ENCODE peak calls at places on chromosomes 4 and X, in five cellular contexts. W is lower lobe of right lung, Q is dorsolateral prefrontal cortex, U is GM12865, V is uterus. E is an unnamed sample.

GRCh38 chr4:43112139-43112538 is 219.6 kb downstream of the GRXCR1 start:
- DNase-seq in Q (no peak), V (no peak), U (no peak), W (no peak), E (no peak)

GRCh38 chrX:43897290-43897689 is 15.0 kb upstream of the MAOB start:
- DNase-seq in Q (no peak), U (no peak), V (no peak), W (no peak), E (no peak)

GRCh38 chrX:114611018-114611619 is 27.2 kb downstream of the HTR2C start:
- DNase-seq in Q (peak), V (no peak), W (no peak), U (peak), E (peak)

GRCh38 chr4:98648602-98649001 is 9.8 kb downstream of the TSPAN5 start:
- DNase-seq in W (no peak), U (no peak), V (peak), Q (no peak), E (no peak)

GRCh38 chrX:18949902-18950301 is 34.0 kb downstream of the PHKA2 start:
- DNase-seq in U (no peak), W (no peak), V (no peak), Q (no peak), E (no peak)

GRCh38 chrX:13110427-13111324 is 66.3 kb upstream of the FAM9C start:
- DNase-seq in W (no peak), U (no peak), V (peak), Q (no peak), E (no peak)

GRCh38 chrX:131675596-131676194 is 131.8 kb downstream of the OR13H1 start:
- DNase-seq in W (no peak), Q (no peak), V (no peak), U (peak), E (peak)

GRCh38 chrX:111830561-111830960 is 45.4 kb upstream of the TRPC5OS start:
- DNase-seq in U (no peak), Q (no peak), V (no peak), W (no peak), E (no peak)

GRCh38 chrX:24117288-24117687 is 32.2 kb upstream of the ZFX start:
- DNase-seq in Q (peak), U (no peak), V (peak), W (no peak), E (no peak)

GRCh38 chr4:2937146-2937857 is 25.9 kb downstream of the NOP14 start:
- DNase-seq in W (peak), Q (no peak), U (peak), V (peak), E (peak)

GRCh38 chrX:122196338-122196737 is 987.7 kb upstream of the GRIA3 start:
- DNase-seq in U (no peak), Q (no peak), V (no peak), W (no peak), E (no peak)

GRCh38 chr4:83250666-83251065 is 33.9 kb downstream of the COQ2 start:
- DNase-seq in Q (no peak), V (no peak), W (no peak), U (no peak), E (no peak)

GRCh38 chrX:38313190-38313589 is 14.1 kb downstream of the RPGR start:
- DNase-seq in U (no peak), Q (no peak), W (no peak), V (no peak), E (no peak)

GRCh38 chrX:109695637-109696036 is 37.4 kb downstream of the ACSL4 start:
- DNase-seq in W (no peak), V (no peak), U (no peak), Q (no peak), E (no peak)

GRCh38 chrX:20481632-20482031 is 214.9 kb upstream of the RPS6KA3 start:
- DNase-seq in V (no peak), Q (no peak), U (no peak), W (no peak), E (no peak)

GRCh38 chrX:23434356-23434884 is 99.8 kb downstream of the PTCHD1 start:
- DNase-seq in V (peak), Q (peak), W (peak), U (no peak), E (no peak)

GRCh38 chr4:181498148-181498547 is 745.1 kb upstream of the TENM3 start:
- DNase-seq in U (no peak), W (no peak), V (no peak), Q (no peak), E (no peak)

GRCh38 chr4:84470204-84470785 is 28.8 kb downstream of the NKX6-1 start:
- DNase-seq in U (peak), Q (no peak), W (no peak), V (no peak), E (no peak)

DNA sequence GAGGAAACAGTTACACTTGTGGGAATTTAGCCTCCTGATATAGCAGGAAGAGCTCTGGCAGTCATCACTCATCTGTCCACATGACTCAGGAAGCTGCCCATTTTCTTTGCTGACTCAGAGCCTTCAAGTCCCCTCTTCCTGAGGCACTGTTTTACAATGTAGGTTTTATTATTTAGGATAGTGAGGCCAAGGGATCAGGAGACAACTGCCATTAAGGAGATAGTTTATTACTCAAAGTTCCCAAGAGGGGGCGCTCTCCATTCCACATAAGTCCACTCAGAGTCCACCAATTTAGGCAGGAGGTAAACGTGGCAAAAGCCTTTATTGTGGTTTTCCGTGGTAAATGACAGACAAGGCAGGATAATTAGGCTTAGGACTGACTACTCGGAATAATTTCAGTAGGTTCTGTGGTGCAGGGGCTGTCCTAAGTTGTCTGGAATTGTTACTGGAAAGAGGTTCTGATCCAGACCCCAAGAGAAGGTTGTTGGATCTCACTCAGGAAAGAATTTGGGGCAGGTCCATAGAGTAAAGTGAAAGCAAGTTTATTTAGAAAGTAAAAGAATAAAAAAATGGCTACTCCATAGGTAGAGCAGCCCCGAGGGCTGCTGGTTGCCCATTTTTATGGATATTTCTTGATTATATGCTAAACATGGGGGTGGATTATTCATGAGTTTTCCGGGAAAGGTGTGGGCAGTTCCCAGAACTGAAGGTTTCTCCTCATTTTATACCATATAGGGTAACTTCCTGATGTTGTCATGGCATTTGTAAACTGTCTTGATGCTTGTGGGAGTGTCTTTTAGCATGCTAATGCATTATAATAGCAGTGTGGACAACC is 96.0 kb upstream of the RAB40AL start:
- DNase-seq in U (peak), Q (no peak), W (no peak), V (no peak), E (no peak)
- TF ChIP-seq CTCF in U (no peak), Q (no peak), W (no peak), V (no peak), E (no peak)

GRCh38 chr4:24551492-24552330 is 32.6 kb downstream of the DHX15 start:
- DNase-seq in V (no peak), Q (no peak), W (no peak), U (no peak), E (no peak)
- TF ChIP-seq CTCF in V (peak), Q (peak), W (peak), U (no peak), E (no peak)

GRCh38 chr4:6343950-6344408 is 74.3 kb downstream of the WFS1 start:
- DNase-seq in U (peak), V (no peak), Q (no peak), W (peak), E (no peak)
- TF ChIP-seq CTCF in U (peak), V (no peak), Q (no peak), W (no peak), E (peak)

DNA sequence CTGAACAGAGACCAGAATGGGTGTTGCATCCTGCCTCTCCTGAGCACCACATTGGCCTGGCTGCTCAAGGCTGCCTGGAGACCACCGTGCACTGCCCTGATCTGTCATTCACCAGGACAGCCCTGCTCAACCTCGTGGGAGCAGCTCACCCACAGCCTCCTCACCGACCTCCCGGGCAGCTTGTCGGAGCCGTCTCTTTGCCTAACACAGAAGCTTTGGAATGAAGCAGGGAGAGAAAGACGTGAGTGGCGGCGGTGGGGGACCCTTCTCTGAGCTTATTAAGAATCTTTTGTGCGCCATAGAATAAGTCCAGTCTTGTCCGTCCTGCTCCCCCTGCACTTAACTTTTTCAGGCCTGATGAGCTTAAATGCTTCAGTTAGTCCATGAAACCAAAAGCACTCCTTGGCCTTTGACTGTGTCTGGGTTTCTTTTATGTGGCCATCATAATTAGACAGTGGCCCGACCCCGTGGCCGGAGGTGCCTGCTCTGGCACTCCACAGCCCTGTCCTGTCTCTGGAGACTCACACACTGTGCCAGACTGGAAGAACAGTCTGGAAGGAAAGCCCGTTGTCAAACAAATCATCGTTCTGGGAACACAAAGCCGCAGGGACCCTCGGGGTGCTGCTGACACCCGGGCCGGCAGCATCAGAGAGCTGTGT is 192.8 kb downstream of the BCOR start:
- DNase-seq in W (no peak), Q (no peak), V (no peak), U (no peak), E (no peak)
- TF ChIP-seq CTCF in W (no peak), Q (no peak), V (no peak), U (no peak), E (no peak)

E was measured in GM10248.